ENCODE peak calls at places on chromosomes 12 and 14, in eight cellular contexts. B is GM13976; I is NCI-H748 treated with DMSO at 0.1 percent for 48 hours; O is OCI-M1; Y is activated naive CD8-positive, alpha-beta T cell treated with anti-CD3 and anti-CD28 coated beads, Interleukin-2, amount 50 U/mL, for 24 hours; J is stimulated activated CD4-positive, alpha-beta T cell treated with anti-CD3 and anti-CD28 coated beads, Interleukin-1b, Interleukin-23, amount 100 ng/mL, for 24 hours; T is H54; S is fibroblast of mammary gland. M is an unnamed sample.

GRCh38 chr12:82740129-82741000 is 53.7 kb downstream of the TMTC2 start:
- DNase-seq in B (no peak), I (no peak), O (no peak), Y (no peak), J (no peak), T (peak), S (peak), M (no peak)

GRCh38 chr12:50839032-50839431 is 3.7 kb upstream of the TMPRSS12 start:
- DNase-seq in B (no peak), I (no peak), O (no peak), Y (no peak), J (no peak), T (no peak), S (peak), M (no peak)

GRCh38 chr12:96986883-96987523 is 79.9 kb downstream of the NEDD1 start:
- DNase-seq in B (peak), I (peak), O (peak), Y (peak), J (no peak), T (peak), S (peak), M (peak)

GRCh38 chr14:83470466-83470865 is 1936.8 kb upstream of the SEL1L start:
- DNase-seq in B (no peak), I (no peak), O (peak), Y (no peak), J (no peak), T (no peak), S (peak), M (no peak)

GRCh38 chr14:65117795-65118746 is 15.8 kb upstream of the MAX start:
- DNase-seq in B (no peak), I (no peak), O (no peak), Y (no peak), J (no peak), T (no peak), S (no peak), M (no peak)

GRCh38 chr14:68789798-68790655 is 2.8 kb downstream of the ZFP36L1 start:
- DNase-seq in B (no peak), I (no peak), O (no peak), Y (no peak), J (no peak), T (no peak), S (no peak), M (no peak)

GRCh38 chr12:55717397-55718007 is 1.7 kb downstream of the BLOC1S1 start:
- DNase-seq in B (no peak), I (no peak), O (no peak), Y (peak), J (no peak), T (peak), S (peak), M (no peak)

GRCh38 chr14:100234511-100234910 is 4.4 kb upstream of the YY1 start:
- DNase-seq in B (no peak), I (no peak), O (no peak), Y (no peak), J (no peak), T (no peak), S (no peak), M (no peak)

GRCh38 chr14:101444116-101444515 is 117.2 kb upstream of the DIO3 start:
- DNase-seq in B (no peak), I (no peak), O (no peak), Y (no peak), J (no peak), T (no peak), S (peak), M (no peak)

GRCh38 chr12:33718631-33719030 is 279.0 kb upstream of the SYT10 start:
- DNase-seq in B (no peak), I (no peak), O (no peak), Y (no peak), J (no peak), T (no peak), S (no peak), M (no peak)

GRCh38 chr12:26614217-26614616 is 218.8 kb downstream of the ITPR2 start:
- DNase-seq in B (peak), I (peak), O (peak), Y (peak), J (no peak), T (no peak), S (peak), M (peak)

GRCh38 chr12:105315726-105316125 is 14.8 kb upstream of the C12orf75 start:
- DNase-seq in B (no peak), I (no peak), O (no peak), Y (no peak), J (no peak), T (no peak), S (no peak), M (no peak)

GRCh38 chr12:123952037-123952436 is 20.6 kb downstream of the CCDC92 start:
- DNase-seq in B (no peak), I (no peak), O (no peak), Y (no peak), J (no peak), T (no peak), S (no peak), M (no peak)

GRCh38 chr12:64390275-64390851 is at the start of gene C12orf56:
- DNase-seq in B (peak), I (no peak), O (no peak), Y (peak), J (no peak), T (no peak), S (peak), M (no peak)

GRCh38 chr12:53595212-53595611 is 31.0 kb downstream of the ATF7 start:
- DNase-seq in B (no peak), I (no peak), O (no peak), Y (no peak), J (no peak), T (no peak), S (no peak), M (no peak)

GRCh38 chr12:19236656-19237055 is 107.1 kb downstream of the PLEKHA5 start:
- DNase-seq in B (no peak), I (no peak), O (peak), Y (no peak), J (no peak), T (no peak), S (peak), M (no peak)

GRCh38 chr12:101748907-101749306 is 9.6 kb upstream of the SYCP3 start:
- DNase-seq in B (no peak), I (no peak), O (no peak), Y (no peak), J (no peak), T (no peak), S (no peak), M (no peak)

GRCh38 chr14:63752449-63753169 is 24.7 kb upstream of the SGPP1 start:
- DNase-seq in B (no peak), I (no peak), O (peak), Y (no peak), J (no peak), T (peak), S (peak), M (no peak)

GRCh38 chr14:69351385-69351784 is 46.7 kb downstream of the ERH start:
- DNase-seq in B (no peak), I (no peak), O (peak), Y (no peak), J (no peak), T (no peak), S (no peak), M (no peak)

GRCh38 chr12:43099691-43100163 is 452.3 kb downstream of the ADAMTS20 start:
- DNase-seq in B (no peak), I (peak), O (peak), Y (no peak), J (no peak), T (no peak), S (no peak), M (no peak)

GRCh38 chr12:57381693-57382220 is 49.1 kb downstream of the R3HDM2 start:
- DNase-seq in B (no peak), I (no peak), O (no peak), Y (no peak), J (no peak), T (no peak), S (peak), M (no peak)

GRCh38 chr12:15050664-15051063 is 77.8 kb downstream of the PDE6H start:
- DNase-seq in B (no peak), I (no peak), O (peak), Y (no peak), J (no peak), T (no peak), S (no peak), M (no peak)

GRCh38 chr12:53378705-53379388 is 1.1 kb upstream of the SP1 start:
- DNase-seq in B (no peak), I (no peak), O (peak), Y (no peak), J (no peak), T (no peak), S (no peak), M (peak)

GRCh38 chr12:93762059-93762719 is 85.0 kb downstream of the CRADD start:
- DNase-seq in B (no peak), I (no peak), O (peak), Y (no peak), J (no peak), T (no peak), S (peak), M (no peak)

GRCh38 chr14:103819503-103820307 is 27.7 kb downstream of the PPP1R13B start:
- DNase-seq in B (peak), I (no peak), O (no peak), Y (no peak), J (no peak), T (no peak), S (peak), M (no peak)

GRCh38 chr14:105945891-105946290 is 419.5 kb downstream of the TMEM121 start:
- DNase-seq in B (no peak), I (no peak), O (peak), Y (peak), J (no peak), T (no peak), S (no peak), M (no peak)

GRCh38 chr14:29216316-29216715 is 449.7 kb downstream of the FOXG1 start:
- DNase-seq in B (no peak), I (peak), O (no peak), Y (no peak), J (no peak), T (no peak), S (no peak), M (peak)

GRCh38 chr12:132043770-132044467 is 94.2 kb downstream of the EP400 start:
- DNase-seq in B (no peak), I (no peak), O (no peak), Y (no peak), J (no peak), T (no peak), S (no peak), M (no peak)

GRCh38 chr12:64800640-64801039 is 23.8 kb upstream of the TBC1D30 start:
- DNase-seq in B (peak), I (no peak), O (no peak), Y (no peak), J (no peak), T (no peak), S (no peak), M (no peak)